ENCODE peak calls at places on chromosomes 3 and 15, in six cellular contexts. One of them, this sample, is unnamed.

GRCh38 chr15:25245801-25246622 is 192.8 kb downstream of the UBE3A start:
- DNase-seq in ovary: peak
- DNase-seq in adrenal gland: no peak
- DNase-seq in breast epithelium: peak
- DNase-seq in NB4: no peak
- DNase-seq in uterus: peak
- DNase-seq in this sample: no peak

GRCh38 chr15:94004697-94005096 is 226.7 kb upstream of the MCTP2 start:
- DNase-seq in ovary: peak
- DNase-seq in adrenal gland: no peak
- DNase-seq in breast epithelium: no peak
- DNase-seq in NB4: no peak
- DNase-seq in uterus: peak
- DNase-seq in this sample: peak

GRCh38 chr15:59232476-59232875 is 25.8 kb downstream of the LDHAL6B start:
- DNase-seq in ovary: no peak
- DNase-seq in adrenal gland: no peak
- DNase-seq in breast epithelium: no peak
- DNase-seq in NB4: no peak
- DNase-seq in uterus: no peak
- DNase-seq in this sample: no peak

GRCh38 chr3:125357032-125357658 is 18.0 kb downstream of the ZNF148 start:
- DNase-seq in ovary: peak
- DNase-seq in adrenal gland: peak
- DNase-seq in breast epithelium: no peak
- DNase-seq in NB4: peak
- DNase-seq in uterus: no peak
- DNase-seq in this sample: no peak

GRCh38 chr3:46709147-46709654 is 8.0 kb downstream of the TMIE start:
- DNase-seq in ovary: peak
- DNase-seq in adrenal gland: no peak
- DNase-seq in breast epithelium: peak
- DNase-seq in NB4: no peak
- DNase-seq in uterus: no peak
- DNase-seq in this sample: peak

GRCh38 chr15:28974142-28974541 is 88.4 kb downstream of the APBA2 start:
- DNase-seq in ovary: no peak
- DNase-seq in adrenal gland: no peak
- DNase-seq in breast epithelium: no peak
- DNase-seq in NB4: no peak
- DNase-seq in uterus: no peak
- DNase-seq in this sample: peak

GRCh38 chr15:62832231-62832630 is 210.3 kb upstream of the TPM1 start:
- DNase-seq in ovary: no peak
- DNase-seq in adrenal gland: no peak
- DNase-seq in breast epithelium: no peak
- DNase-seq in NB4: no peak
- DNase-seq in uterus: no peak
- DNase-seq in this sample: no peak

GRCh38 chr15:61654004-61654740 is 406.1 kb downstream of the VPS13C start:
- DNase-seq in ovary: peak
- DNase-seq in adrenal gland: no peak
- DNase-seq in breast epithelium: no peak
- DNase-seq in NB4: no peak
- DNase-seq in uterus: no peak
- DNase-seq in this sample: no peak

GRCh38 chr15:58147151-58147550 is 9.0 kb downstream of the AQP9 start:
- DNase-seq in ovary: no peak
- DNase-seq in adrenal gland: no peak
- DNase-seq in breast epithelium: no peak
- DNase-seq in NB4: peak
- DNase-seq in uterus: no peak
- DNase-seq in this sample: no peak

GRCh38 chr15:71469393-71469792 is 341.0 kb upstream of the NR2E3 start:
- DNase-seq in ovary: no peak
- DNase-seq in adrenal gland: no peak
- DNase-seq in breast epithelium: no peak
- DNase-seq in NB4: no peak
- DNase-seq in uterus: no peak
- DNase-seq in this sample: no peak

GRCh38 chr15:100986158-100986896 is 67.2 kb downstream of the LRRK1 start:
- DNase-seq in ovary: no peak
- DNase-seq in adrenal gland: no peak
- DNase-seq in breast epithelium: no peak
- DNase-seq in NB4: no peak
- DNase-seq in uterus: no peak
- DNase-seq in this sample: no peak

GRCh38 chr15:77819841-77820728 is 187.4 kb upstream of the LINGO1 start:
- DNase-seq in ovary: no peak
- DNase-seq in adrenal gland: peak
- DNase-seq in breast epithelium: no peak
- DNase-seq in NB4: peak
- DNase-seq in uterus: no peak
- DNase-seq in this sample: no peak

GRCh38 chr15:22989576-22990477 is 9.7 kb upstream of the CYFIP1 start:
- DNase-seq in ovary: no peak
- DNase-seq in adrenal gland: no peak
- DNase-seq in breast epithelium: no peak
- DNase-seq in NB4: peak
- DNase-seq in uterus: no peak
- DNase-seq in this sample: peak

GRCh38 chr15:78997981-78998499 is 53.2 kb upstream of the CTSH start:
- DNase-seq in ovary: no peak
- DNase-seq in adrenal gland: peak
- DNase-seq in breast epithelium: no peak
- DNase-seq in NB4: no peak
- DNase-seq in uterus: no peak
- DNase-seq in this sample: no peak

GRCh38 chr3:43998841-43999805 is 242.6 kb upstream of the TOPAZ1 start:
- DNase-seq in ovary: no peak
- DNase-seq in adrenal gland: no peak
- DNase-seq in breast epithelium: no peak
- DNase-seq in NB4: no peak
- DNase-seq in uterus: no peak
- DNase-seq in this sample: no peak

GRCh38 chr3:104530934-104531333 is 835.8 kb upstream of the ALCAM start:
- DNase-seq in ovary: no peak
- DNase-seq in adrenal gland: no peak
- DNase-seq in breast epithelium: no peak
- DNase-seq in NB4: no peak
- DNase-seq in uterus: no peak
- DNase-seq in this sample: no peak
- TF ChIP-seq POLR2A in ovary: no peak
- TF ChIP-seq POLR2A in adrenal gland: no peak
- TF ChIP-seq POLR2A in breast epithelium: no peak
- TF ChIP-seq POLR2A in NB4: no peak
- TF ChIP-seq POLR2A in uterus: no peak
- TF ChIP-seq POLR2A in this sample: no peak

GRCh38 chr3:58888087-58888486 is 161.7 kb downstream of the CFAP20DC start:
- DNase-seq in ovary: no peak
- DNase-seq in adrenal gland: no peak
- DNase-seq in breast epithelium: no peak
- DNase-seq in NB4: no peak
- DNase-seq in uterus: no peak
- DNase-seq in this sample: no peak
- TF ChIP-seq POLR2A in ovary: no peak
- TF ChIP-seq POLR2A in adrenal gland: no peak
- TF ChIP-seq POLR2A in breast epithelium: no peak
- TF ChIP-seq POLR2A in NB4: no peak
- TF ChIP-seq POLR2A in uterus: no peak
- TF ChIP-seq POLR2A in this sample: no peak

GRCh38 chr3:120742198-120743080 is at the start of the genes GTF2E1 and RABL3:
- DNase-seq in ovary: peak
- DNase-seq in adrenal gland: peak
- DNase-seq in breast epithelium: peak
- DNase-seq in NB4: peak
- DNase-seq in uterus: peak
- DNase-seq in this sample: peak
- TF ChIP-seq POLR2A in ovary: peak
- TF ChIP-seq POLR2A in adrenal gland: peak
- TF ChIP-seq POLR2A in breast epithelium: peak
- TF ChIP-seq POLR2A in NB4: peak
- TF ChIP-seq POLR2A in uterus: no peak
- TF ChIP-seq POLR2A in this sample: no peak

GRCh38 chr3:170699158-170700053 is 113.5 kb upstream of the SLC7A14 start:
- DNase-seq in ovary: no peak
- DNase-seq in adrenal gland: no peak
- DNase-seq in breast epithelium: no peak
- DNase-seq in NB4: no peak
- DNase-seq in uterus: peak
- DNase-seq in this sample: no peak
- TF ChIP-seq POLR2A in ovary: no peak
- TF ChIP-seq POLR2A in adrenal gland: no peak
- TF ChIP-seq POLR2A in breast epithelium: no peak
- TF ChIP-seq POLR2A in NB4: no peak
- TF ChIP-seq POLR2A in uterus: no peak
- TF ChIP-seq POLR2A in this sample: no peak

GRCh38 chr3:98994128-98994762 is 92.8 kb upstream of the DCBLD2 start:
- DNase-seq in ovary: no peak
- DNase-seq in adrenal gland: no peak
- DNase-seq in breast epithelium: no peak
- DNase-seq in NB4: peak
- DNase-seq in uterus: no peak
- DNase-seq in this sample: no peak
- TF ChIP-seq POLR2A in ovary: no peak
- TF ChIP-seq POLR2A in adrenal gland: no peak
- TF ChIP-seq POLR2A in breast epithelium: no peak
- TF ChIP-seq POLR2A in NB4: no peak
- TF ChIP-seq POLR2A in uterus: no peak
- TF ChIP-seq POLR2A in this sample: no peak

GRCh38 chr15:69074011-69074842 is 59.7 kb downstream of the NOX5 start:
- DNase-seq in ovary: peak
- DNase-seq in adrenal gland: peak
- DNase-seq in breast epithelium: peak
- DNase-seq in NB4: peak
- DNase-seq in uterus: peak
- DNase-seq in this sample: peak
- TF ChIP-seq POLR2A in ovary: no peak
- TF ChIP-seq POLR2A in adrenal gland: peak
- TF ChIP-seq POLR2A in breast epithelium: no peak
- TF ChIP-seq POLR2A in NB4: no peak
- TF ChIP-seq POLR2A in uterus: no peak
- TF ChIP-seq POLR2A in this sample: no peak

GRCh38 chr3:185825639-185826481 is 1.0 kb upstream of the IGF2BP2 start:
- DNase-seq in ovary: peak
- DNase-seq in adrenal gland: peak
- DNase-seq in breast epithelium: no peak
- DNase-seq in NB4: peak
- DNase-seq in uterus: peak
- DNase-seq in this sample: no peak
- TF ChIP-seq POLR2A in ovary: no peak
- TF ChIP-seq POLR2A in adrenal gland: peak
- TF ChIP-seq POLR2A in breast epithelium: no peak
- TF ChIP-seq POLR2A in NB4: no peak
- TF ChIP-seq POLR2A in uterus: no peak
- TF ChIP-seq POLR2A in this sample: no peak

GRCh38 chr3:156680243-156680930 is 6.0 kb downstream of the TIPARP start:
- DNase-seq in ovary: no peak
- DNase-seq in adrenal gland: no peak
- DNase-seq in breast epithelium: no peak
- DNase-seq in NB4: no peak
- DNase-seq in uterus: no peak
- DNase-seq in this sample: no peak

GRCh38 chr3:156676467-156677119 is 2.2 kb downstream of the TIPARP start:
- DNase-seq in ovary: no peak
- DNase-seq in adrenal gland: no peak
- DNase-seq in breast epithelium: no peak
- DNase-seq in NB4: peak
- DNase-seq in uterus: no peak
- DNase-seq in this sample: no peak

GRCh38 chr3:156677120-156677479 is 2.7 kb downstream of the TIPARP start:
- DNase-seq in ovary: no peak
- DNase-seq in adrenal gland: no peak
- DNase-seq in breast epithelium: no peak
- DNase-seq in NB4: no peak
- DNase-seq in uterus: no peak
- DNase-seq in this sample: no peak

GRCh38 chr3:156677536-156677935 is 3.1 kb downstream of the TIPARP start:
- DNase-seq in ovary: no peak
- DNase-seq in adrenal gland: no peak
- DNase-seq in breast epithelium: no peak
- DNase-seq in NB4: no peak
- DNase-seq in uterus: no peak
- DNase-seq in this sample: no peak

DNA sequence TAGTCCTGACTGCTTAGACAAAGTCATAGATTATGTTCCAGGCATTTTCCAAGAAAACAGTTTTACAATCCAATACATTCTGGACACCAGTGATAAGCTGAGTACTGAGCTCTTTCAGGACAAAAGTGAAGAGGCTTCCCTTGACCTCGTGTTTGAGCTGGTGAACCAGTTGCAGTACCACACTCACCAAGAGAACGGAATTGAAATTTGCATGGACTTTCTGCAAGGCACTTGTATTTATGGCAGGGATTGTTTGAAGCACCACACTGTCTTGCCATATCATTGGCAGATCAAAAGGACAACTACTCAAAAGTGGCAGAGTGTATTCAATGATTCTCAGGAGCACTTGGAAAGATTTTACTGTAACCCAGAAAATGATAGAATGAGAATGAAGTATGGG is 3.8 kb downstream of the TIPARP start:
- DNase-seq in ovary: no peak
- DNase-seq in adrenal gland: no peak
- DNase-seq in breast epithelium: no peak
- DNase-seq in NB4: no peak
- DNase-seq in uterus: no peak
- DNase-seq in this sample: no peak
- TF ChIP-seq POLR2A in ovary: no peak
- TF ChIP-seq POLR2A in adrenal gland: no peak
- TF ChIP-seq POLR2A in breast epithelium: no peak
- TF ChIP-seq POLR2A in NB4: no peak
- TF ChIP-seq POLR2A in uterus: no peak
- TF ChIP-seq POLR2A in this sample: no peak

GRCh38 chr15:69224383-69224782 is 63.9 kb downstream of the GLCE start:
- DNase-seq in ovary: no peak
- DNase-seq in adrenal gland: peak
- DNase-seq in breast epithelium: no peak
- DNase-seq in NB4: no peak
- DNase-seq in uterus: no peak
- DNase-seq in this sample: no peak
- TF ChIP-seq POLR2A in ovary: no peak
- TF ChIP-seq POLR2A in adrenal gland: no peak
- TF ChIP-seq POLR2A in breast epithelium: no peak
- TF ChIP-seq POLR2A in NB4: no peak
- TF ChIP-seq POLR2A in uterus: no peak
- TF ChIP-seq POLR2A in this sample: no peak

GRCh38 chr3:76134166-76134565 is 348.8 kb upstream of the ZNF717 start:
- DNase-seq in ovary: no peak
- DNase-seq in adrenal gland: no peak
- DNase-seq in breast epithelium: no peak
- DNase-seq in NB4: no peak
- DNase-seq in uterus: no peak
- DNase-seq in this sample: no peak

DNA sequence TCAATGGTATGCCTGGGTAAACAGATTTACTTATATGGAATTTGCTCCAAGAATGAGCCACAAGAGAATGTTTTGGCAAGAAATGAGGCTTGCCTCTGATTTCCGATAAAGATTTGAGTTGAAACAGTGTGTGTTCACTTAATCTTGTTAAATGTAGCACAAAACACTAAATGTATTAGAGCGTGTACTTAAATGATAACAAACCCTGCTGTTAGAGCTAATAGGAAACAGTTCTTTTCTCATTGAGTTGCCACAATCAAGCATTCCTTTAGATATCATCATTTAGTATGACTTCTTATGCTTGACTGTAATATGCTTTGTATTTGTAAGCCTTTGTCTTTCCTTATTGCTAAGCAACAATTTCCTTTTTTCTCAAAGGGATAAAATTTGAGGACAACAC is 353.6 kb upstream of the ZNF717 start:
- DNase-seq in ovary: no peak
- DNase-seq in adrenal gland: no peak
- DNase-seq in breast epithelium: no peak
- DNase-seq in NB4: no peak
- DNase-seq in uterus: no peak
- DNase-seq in this sample: no peak
- TF ChIP-seq POLR2A in ovary: no peak
- TF ChIP-seq POLR2A in adrenal gland: no peak
- TF ChIP-seq POLR2A in breast epithelium: no peak
- TF ChIP-seq POLR2A in NB4: no peak
- TF ChIP-seq POLR2A in uterus: no peak
- TF ChIP-seq POLR2A in this sample: no peak

This sample was measured in lower leg skin.